ENCODE peak calls at places on chromosomes 5 and 9, in seven cellular contexts. N is IMR-90, C is mesenchymal stem cell, Z is H1, J is neuronal stem cell, H is mesendoderm, M is trophoblast cell. G is an unnamed sample.

GRCh38 chr5:122757268-122757667 is 17.6 kb upstream of the SNX2 start:
- DNase-seq in M (no peak), H (no peak), Z (no peak), N (no peak), J (no peak), C (no peak), G (no peak)

GRCh38 chr5:172697123-172698121 is 56.4 kb downstream of the NEURL1B start:
- DNase-seq in C (peak; percentile 89), J (peak; percentile 81), H (peak; percentile 90), M (peak; percentile 95), Z (no peak), N (peak; percentile 78), G (peak; percentile 90)

GRCh38 chr5:175688352-175689146 is 30.7 kb downstream of the HRH2 start:
- DNase-seq in H (peak; percentile 85), Z (no peak), C (no peak), J (no peak), M (no peak), N (no peak), G (no peak)

GRCh38 chr5:72472666-72473422 is 34.4 kb downstream of the ZNF366 start:
- DNase-seq in Z (no peak), C (no peak), H (no peak), J (no peak), N (no peak), M (peak; percentile 16), G (no peak)

GRCh38 chr5:77077821-77078176 is 9.3 kb downstream of the ZBED3 start:
- DNase-seq in N (no peak), M (no peak), J (no peak), Z (no peak), C (no peak), H (no peak), G (no peak)

GRCh38 chr5:157607371-157608161 is 32.0 kb upstream of the ADAM19 start:
- DNase-seq in N (peak; percentile 85), M (peak; percentile 74), J (no peak), H (peak; percentile 38), Z (no peak), C (peak; percentile 51), G (no peak)

GRCh38 chr5:171797563-171797962 is 11.9 kb downstream of the SMIM23 start:
- DNase-seq in Z (no peak), N (no peak), J (no peak), H (peak; percentile 25), C (no peak), M (no peak), G (no peak)

GRCh38 chr9:122119721-122120120 is 26.6 kb upstream of the TTLL11 start:
- DNase-seq in Z (no peak), H (no peak), M (no peak), C (no peak), J (no peak), N (no peak), G (no peak)

GRCh38 chr5:10563132-10563939 is 534 bp upstream of the ANKRD33B start:
- DNase-seq in Z (no peak), M (peak; percentile 41), H (peak; percentile 81), J (peak; percentile 42), C (peak; percentile 64), N (peak; percentile 45), G (peak; percentile 72)

GRCh38 chr9:112535364-112535763 is 48.7 kb downstream of the KIAA1958 start:
- DNase-seq in Z (no peak), N (peak; percentile 71), C (peak; percentile 26), M (no peak), H (no peak), J (no peak), G (no peak)

GRCh38 chr5:37569466-37569865 is 190.3 kb downstream of the WDR70 start:
- DNase-seq in C (no peak), J (no peak), Z (no peak), N (no peak), M (peak; percentile 73), H (no peak), G (no peak)

GRCh38 chr9:36192196-36192595 is 1.5 kb downstream of the CLTA start:
- DNase-seq in H (peak; percentile 21), Z (no peak), N (peak; percentile 20), M (no peak), C (peak; percentile 35), J (no peak), G (no peak)

GRCh38 chr9:134734270-134734669 is 92.7 kb downstream of the COL5A1 start:
- DNase-seq in C (peak; percentile 85), Z (no peak), N (peak; percentile 62), H (no peak), J (no peak), M (peak; percentile 7), G (no peak)

GRCh38 chr9:126292736-126293521 is 33.7 kb upstream of the MVB12B start:
- DNase-seq in M (no peak), C (no peak), H (no peak), N (no peak), J (no peak), Z (no peak), G (no peak)

GRCh38 chr5:93721045-93721444 is 20.4 kb downstream of the POU5F2 start:
- DNase-seq in H (no peak), J (no peak), N (no peak), Z (no peak), M (no peak), C (no peak), G (no peak)

GRCh38 chr5:35811108-35811741 is 45.5 kb upstream of the IL7R start:
- DNase-seq in Z (no peak), N (peak; percentile 47), H (no peak), C (peak; percentile 54), M (peak; percentile 95), J (no peak), G (no peak)

GRCh38 chr5:8693341-8693844 is 824.4 kb downstream of the MTRR start:
- DNase-seq in Z (no peak), C (no peak), J (no peak), H (no peak), M (no peak), N (no peak), G (no peak)

GRCh38 chr5:117856706-117857105 is 1131.6 kb downstream of the DTWD2 start:
- DNase-seq in Z (no peak), M (no peak), H (no peak), C (no peak), N (no peak), J (no peak), G (no peak)

GRCh38 chr5:117863589-117864296 is 1124.6 kb downstream of the DTWD2 start:
- DNase-seq in Z (no peak), J (no peak), M (no peak), C (no peak), N (no peak), H (no peak), G (no peak)

DNA sequence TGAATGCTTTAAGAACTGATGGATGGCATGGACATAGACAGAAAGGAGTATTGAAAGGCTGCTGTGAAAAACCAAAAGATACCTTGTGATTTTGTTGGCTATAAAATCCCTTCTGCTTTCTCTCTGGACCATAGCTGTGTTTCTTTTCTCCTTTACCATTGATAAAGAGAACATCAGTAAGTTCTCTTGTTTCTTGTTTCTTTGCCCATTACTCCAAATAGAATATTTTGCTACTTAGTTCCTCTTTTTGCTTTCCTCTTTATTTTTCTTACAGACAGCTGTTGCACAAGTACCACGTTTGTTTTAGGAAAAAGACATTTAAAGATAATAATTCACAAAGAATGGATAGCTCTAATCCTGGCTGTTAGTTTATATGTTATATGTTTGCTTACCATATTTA is 1129.2 kb downstream of the DTWD2 start:
- DNase-seq in N (no peak), C (no peak), H (no peak), M (no peak), Z (no peak), J (no peak), G (no peak)
- H2BK5ac ChIP-seq in N (no peak overlapping the region), C (no peak overlapping the region), H (no peak overlapping the region), M (no peak overlapping the region), Z (no peak overlapping the region), J (no peak overlapping the region), G (no peak overlapping the region)

DNA sequence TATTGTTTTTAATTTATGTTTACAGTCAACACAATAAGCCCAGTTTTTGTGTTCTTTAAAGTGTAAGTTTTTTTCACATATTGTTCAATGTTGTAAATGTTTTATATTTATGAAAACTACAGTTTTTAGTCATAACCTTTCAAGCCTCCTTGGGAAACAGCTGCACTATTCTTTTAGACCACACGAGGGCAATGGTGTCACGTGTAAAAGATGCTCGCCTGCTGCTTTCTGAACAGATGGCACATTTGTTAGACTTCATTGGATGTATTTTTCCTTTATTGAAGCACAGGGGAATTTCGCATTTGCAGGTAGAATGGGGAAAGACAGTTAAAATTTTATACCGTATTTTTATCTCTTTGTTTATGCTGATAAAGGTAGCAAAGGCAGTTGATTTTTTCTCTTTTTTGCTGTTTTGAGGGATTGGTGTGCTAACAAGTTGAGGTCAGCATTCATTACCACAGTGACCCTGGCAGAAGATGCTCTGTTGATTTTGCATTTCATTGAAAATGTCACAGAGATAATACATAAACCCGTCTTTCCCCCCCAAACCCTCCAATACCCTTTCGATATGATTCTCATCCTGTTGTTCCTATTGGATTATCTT is 59.0 kb downstream of the MAT2B start:
- DNase-seq in M (peak; percentile 87), J (peak; percentile 61), Z (no peak), H (peak; percentile 52), C (peak; percentile 68), N (peak; percentile 69), G (peak; percentile 39)
- H4K8ac ChIP-seq in M (no peak overlapping the region), J (no peak overlapping the region), Z (no peak overlapping the region), H (no peak overlapping the region), C (no peak overlapping the region), N (no peak overlapping the region), G (no peak overlapping the region)

DNA sequence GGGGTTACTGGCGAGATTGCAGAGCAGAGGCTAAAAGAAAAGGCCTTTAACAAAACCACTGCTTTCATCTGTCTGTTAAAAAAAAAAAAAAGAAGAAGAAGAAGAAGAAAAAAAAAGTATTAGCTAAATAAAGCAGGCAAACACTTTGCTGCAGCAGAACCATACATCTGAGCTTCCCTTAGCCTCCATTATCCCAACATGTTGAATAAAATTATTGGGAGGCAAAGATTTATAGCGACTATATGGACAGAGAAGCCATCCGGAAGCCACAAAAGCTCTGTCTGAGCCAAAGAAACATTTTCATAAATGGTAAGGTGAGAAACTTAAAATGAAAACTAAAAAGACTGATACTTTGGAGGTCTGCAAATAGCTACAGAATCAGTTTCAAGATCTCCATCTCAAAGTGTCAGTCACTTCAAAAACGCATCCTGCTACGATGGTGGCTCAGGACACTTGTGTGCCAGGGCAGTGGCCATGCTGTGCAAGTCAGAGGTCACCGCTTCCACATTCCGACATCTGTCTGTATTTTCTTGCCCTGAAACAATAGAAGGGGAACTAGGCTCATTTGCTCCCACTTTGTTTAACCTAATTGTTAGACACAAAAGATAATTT is 9.6 kb downstream of the EFNA5 start:
- DNase-seq in H (no peak), N (no peak), C (no peak), Z (no peak), J (peak; percentile 71), M (no peak), G (no peak)
- H2BK5ac ChIP-seq in H (no peak overlapping the region), N (no peak overlapping the region), C (no peak overlapping the region), Z (no peak overlapping the region), J (no peak overlapping the region), M (no peak overlapping the region), G (no peak overlapping the region)

DNA sequence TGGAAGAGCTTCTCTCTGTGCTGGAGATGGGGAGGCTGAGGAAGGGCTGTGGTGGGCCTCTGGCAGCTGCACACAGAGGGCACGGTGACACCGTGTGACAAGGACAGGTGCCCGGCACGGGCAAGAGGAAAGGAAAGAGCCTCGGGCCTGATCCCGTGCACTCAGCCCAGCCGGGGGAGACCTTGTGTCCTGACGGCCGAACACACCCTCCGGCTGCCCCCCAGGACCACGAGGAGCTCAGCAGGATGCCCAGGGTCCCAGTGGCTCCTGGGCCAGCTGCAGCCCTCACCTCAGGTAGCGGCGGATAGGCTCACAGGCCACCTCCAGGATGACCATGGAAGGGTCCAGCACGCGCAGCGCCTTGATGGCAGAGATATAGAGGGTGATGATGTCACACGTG is 5.5 kb downstream of the ANAPC2 start:
- DNase-seq in J (no peak), N (no peak), Z (no peak), H (no peak), C (no peak), M (no peak), G (no peak)
- H4K8ac ChIP-seq in J (no peak overlapping the region), N (no peak overlapping the region), Z (no peak overlapping the region), H (no peak overlapping the region), C (no peak overlapping the region), M (no peak overlapping the region), G (no peak overlapping the region)